ENCODE peak calls at places on chromosomes 5 and 9, in nine cellular contexts. O, A, N, R, W, C, F, P and E are unnamed samples. For H4K20me1, the result is how much of the 10 kb centered on the place peaks cover.

GRCh38 chr5:15254607-15255006 is 245.4 kb upstream of the FBXL7 start:
- DNase-seq in O (no peak), A (no peak), N (no peak), R (no peak), W (peak), C (no peak), F (no peak), P (no peak), E (no peak)

GRCh38 chr5:80127037-80127642 is 92.0 kb downstream of the THBS4 start:
- DNase-seq in O (no peak), A (no peak), N (no peak), R (no peak), W (no peak), C (no peak), F (peak), P (no peak), E (peak)

GRCh38 chr9:128916204-128916603 is 4.6 kb upstream of the PHYHD1 start:
- DNase-seq in O (no peak), A (no peak), N (no peak), R (peak), W (peak), C (no peak), F (no peak), P (no peak), E (no peak)

GRCh38 chr5:5313081-5313736 is 109.3 kb upstream of the ICE1 start:
- DNase-seq in O (no peak), A (no peak), N (no peak), R (no peak), W (peak), C (no peak), F (peak), P (no peak), E (peak)

GRCh38 chr9:101465330-101465915 is 29.8 kb upstream of the ALDOB start:
- DNase-seq in O (peak), A (peak), N (peak), R (no peak), W (peak), C (peak), F (peak), P (peak), E (peak)

GRCh38 chr5:137561572-137561971 is 62.4 kb upstream of the SPOCK1 start:
- DNase-seq in O (peak), A (no peak), N (no peak), R (no peak), W (peak), C (no peak), F (peak), P (no peak), E (peak)

GRCh38 chr9:112361602-112362001 is 18.3 kb upstream of the HSDL2 start:
- DNase-seq in O (peak), A (peak), N (no peak), R (no peak), W (peak), C (peak), F (peak), P (peak), E (no peak)

GRCh38 chr9:126628146-126628545 is 14.4 kb downstream of the LMX1B start:
- DNase-seq in O (no peak), A (no peak), N (no peak), R (no peak), W (no peak), C (no peak), F (no peak), P (no peak), E (no peak)

GRCh38 chr5:81835813-81836458 is 85.0 kb upstream of the SSBP2 start:
- DNase-seq in O (no peak), A (no peak), N (no peak), R (no peak), W (peak), C (no peak), F (peak), P (no peak), E (no peak)

GRCh38 chr5:1316588-1316902 is 21.7 kb upstream of the TERT start:
- DNase-seq in O (no peak), A (no peak), N (no peak), R (peak), W (no peak), C (no peak), F (no peak), P (no peak), E (no peak)

GRCh38 chr5:73498057-73498992 is at the start of gene BTF3:
- DNase-seq in O (peak), A (peak), N (peak), R (peak), W (peak), C (peak), F (peak), P (peak), E (peak)

GRCh38 chr5:133294380-133294779 is 242.6 kb downstream of the HSPA4 start:
- DNase-seq in O (no peak), A (no peak), N (no peak), R (no peak), W (no peak), C (no peak), F (no peak), P (no peak), E (no peak)

GRCh38 chr9:4986783-4987182 is 1.7 kb downstream of the JAK2 start:
- DNase-seq in O (no peak), A (no peak), N (no peak), R (no peak), W (no peak), C (peak), F (no peak), P (no peak), E (no peak)

GRCh38 chr9:107285292-107285691 is 2.2 kb downstream of the RAD23B start:
- DNase-seq in O (peak), A (no peak), N (no peak), R (no peak), W (no peak), C (no peak), F (no peak), P (no peak), E (no peak)
- H4K20me1 ChIP-seq in O (under half), A (half or more), N (under half), R (half or more), W (under half), C (under half), F (under half), P (under half), E (half or more)

GRCh38 chr9:129914051-129914450 is 78.8 kb downstream of the USP20 start:
- DNase-seq in O (no peak), A (no peak), N (no peak), R (no peak), W (no peak), C (no peak), F (no peak), P (no peak), E (no peak)

GRCh38 chr9:129916707-129917106 is 81.4 kb downstream of the USP20 start:
- DNase-seq in O (no peak), A (no peak), N (no peak), R (no peak), W (no peak), C (no peak), F (no peak), P (no peak), E (no peak)

GRCh38 chr9:129919283-129919682 is 84.0 kb downstream of the USP20 start:
- DNase-seq in O (no peak), A (no peak), N (no peak), R (no peak), W (no peak), C (no peak), F (no peak), P (no peak), E (no peak)

GRCh38 chr9:129919836-129920235 is 84.6 kb downstream of the USP20 start:
- DNase-seq in O (no peak), A (no peak), N (no peak), R (no peak), W (no peak), C (no peak), F (no peak), P (no peak), E (no peak)

GRCh38 chr9:129918296-129918950 is 83.2 kb downstream of the USP20 start:
- DNase-seq in O (no peak), A (no peak), N (no peak), R (no peak), W (no peak), C (no peak), F (no peak), P (no peak), E (no peak)
- H4K20me1 ChIP-seq in O (under half), A (under half), N (under half), R (under half), W (under half), C (under half), F (under half), P (under half), E (under half)

GRCh38 chr9:89425921-89426388 is 72.0 kb downstream of the SEMA4D start:
- DNase-seq in O (no peak), A (no peak), N (no peak), R (no peak), W (peak), C (no peak), F (peak), P (no peak), E (no peak)
- H4K20me1 ChIP-seq in O (under half), A (under half), N (under half), R (under half), W (under half), C (under half), F (under half), P (under half), E (under half)

GRCh38 chr5:157584628-157585027 is 9.1 kb upstream of the ADAM19 start:
- DNase-seq in O (no peak), A (no peak), N (no peak), R (no peak), W (no peak), C (no peak), F (no peak), P (no peak), E (no peak)

GRCh38 chr5:157581870-157582269 is 6.3 kb upstream of the ADAM19 start:
- DNase-seq in O (peak), A (no peak), N (no peak), R (no peak), W (no peak), C (no peak), F (no peak), P (no peak), E (no peak)

GRCh38 chr5:157578079-157578780 is 2.7 kb upstream of the ADAM19 start:
- DNase-seq in O (no peak), A (no peak), N (no peak), R (peak), W (no peak), C (no peak), F (no peak), P (no peak), E (no peak)

DNA sequence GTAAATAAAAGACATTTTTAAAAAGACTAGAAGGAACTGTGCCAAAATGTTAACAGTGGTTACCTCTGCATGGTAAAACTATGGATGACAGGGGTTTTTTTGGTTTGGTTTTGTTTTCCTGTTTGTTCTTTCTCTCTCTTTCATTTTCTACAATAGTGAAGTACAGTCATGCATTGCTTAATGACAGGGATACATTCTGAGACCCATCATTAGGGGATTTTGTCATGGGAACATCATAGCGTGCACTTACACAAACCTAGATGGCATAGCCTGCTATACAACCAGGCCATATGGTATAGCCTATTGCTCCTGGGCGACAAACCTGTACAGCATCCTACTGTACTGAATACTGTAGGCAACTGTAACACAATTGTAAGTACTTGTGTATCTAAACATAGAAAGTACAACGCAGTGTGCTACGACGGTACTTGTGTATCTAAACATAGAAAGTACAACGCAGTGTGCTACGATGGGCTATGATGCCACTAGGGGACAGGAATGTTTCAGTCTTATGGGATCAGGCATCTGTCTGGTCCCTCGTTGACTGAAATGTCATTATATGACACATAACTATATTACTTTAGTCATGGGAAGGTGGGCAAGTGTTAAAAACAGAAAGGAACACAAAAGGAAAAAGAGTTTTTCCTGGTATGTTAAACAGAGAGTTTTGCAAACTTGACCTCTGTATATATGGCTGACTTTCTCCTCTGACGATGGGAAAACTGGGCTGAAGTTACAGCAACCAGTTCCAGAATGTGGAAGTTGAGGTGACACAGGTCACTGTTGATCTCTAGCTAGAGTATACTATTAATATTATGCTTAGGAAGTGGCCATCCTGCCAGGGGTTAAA is 7.4 kb upstream of the ADAM19 start:
- DNase-seq in O (peak), A (no peak), N (no peak), R (no peak), W (no peak), C (no peak), F (no peak), P (no peak), E (no peak)
- H4K20me1 ChIP-seq in O (under half), A (under half), N (under half), R (under half), W (under half), C (under half), F (under half), P (under half), E (under half)

DNA sequence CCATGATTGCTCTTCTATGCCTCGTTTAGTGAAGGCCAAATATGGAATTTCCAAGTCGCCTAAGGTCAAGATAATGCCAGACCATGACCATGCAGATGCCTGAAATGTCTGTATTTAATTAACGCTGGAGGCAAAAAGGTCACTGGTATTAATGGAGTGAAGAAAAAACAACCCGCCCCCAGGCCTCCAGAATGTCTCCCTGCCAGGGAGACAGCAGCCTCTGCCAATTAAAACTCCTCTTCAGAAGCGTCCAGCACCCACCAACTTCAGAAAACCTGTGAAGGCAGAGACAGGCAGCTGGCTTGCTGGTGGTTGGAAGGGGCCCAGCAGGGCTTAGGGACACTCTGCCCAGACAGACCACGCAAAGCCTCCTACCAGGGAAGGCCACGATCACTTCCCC is 94.4 kb downstream of the VAV2 start:
- DNase-seq in O (no peak), A (no peak), N (no peak), R (no peak), W (peak), C (no peak), F (no peak), P (no peak), E (no peak)
- H4K20me1 ChIP-seq in O (under half), A (under half), N (under half), R (under half), W (under half), C (under half), F (under half), P (under half), E (under half)

GRCh38 chr9:93597871-93598646 is 21.7 kb downstream of the PHF2 start:
- DNase-seq in O (no peak), A (no peak), N (no peak), R (no peak), W (no peak), C (no peak), F (no peak), P (no peak), E (no peak)

GRCh38 chr9:93598647-93599241 is 22.4 kb downstream of the PHF2 start:
- DNase-seq in O (peak), A (no peak), N (no peak), R (no peak), W (peak), C (no peak), F (peak), P (no peak), E (peak)

GRCh38 chr9:93595861-93596365 is 19.5 kb downstream of the PHF2 start:
- DNase-seq in O (no peak), A (no peak), N (no peak), R (no peak), W (no peak), C (no peak), F (no peak), P (no peak), E (no peak)

GRCh38 chr9:93596399-93596798 is 20.0 kb downstream of the PHF2 start:
- DNase-seq in O (no peak), A (no peak), N (no peak), R (no peak), W (no peak), C (no peak), F (no peak), P (no peak), E (no peak)

GRCh38 chr9:93597142-93597706 is 20.8 kb downstream of the PHF2 start:
- DNase-seq in O (no peak), A (no peak), N (no peak), R (no peak), W (no peak), C (no peak), F (no peak), P (no peak), E (no peak)
- H4K20me1 ChIP-seq in O (under half), A (under half), N (under half), R (half or more), W (under half), C (under half), F (under half), P (under half), E (half or more)

GRCh38 chr5:138843789-138844461 is 31.2 kb downstream of the LRRTM2 start:
- DNase-seq in O (no peak), A (no peak), N (no peak), R (no peak), W (peak), C (no peak), F (peak), P (no peak), E (peak)

GRCh38 chr5:138844812-138845513 is 30.2 kb downstream of the LRRTM2 start:
- DNase-seq in O (peak), A (no peak), N (no peak), R (peak), W (peak), C (no peak), F (peak), P (no peak), E (peak)

GRCh38 chr5:138837160-138837559 is 38.0 kb downstream of the LRRTM2 start:
- DNase-seq in O (no peak), A (no peak), N (no peak), R (no peak), W (no peak), C (no peak), F (no peak), P (peak), E (no peak)

GRCh38 chr5:138841531-138841930 is 33.6 kb downstream of the LRRTM2 start:
- DNase-seq in O (no peak), A (no peak), N (no peak), R (no peak), W (no peak), C (no peak), F (no peak), P (no peak), E (no peak)

DNA sequence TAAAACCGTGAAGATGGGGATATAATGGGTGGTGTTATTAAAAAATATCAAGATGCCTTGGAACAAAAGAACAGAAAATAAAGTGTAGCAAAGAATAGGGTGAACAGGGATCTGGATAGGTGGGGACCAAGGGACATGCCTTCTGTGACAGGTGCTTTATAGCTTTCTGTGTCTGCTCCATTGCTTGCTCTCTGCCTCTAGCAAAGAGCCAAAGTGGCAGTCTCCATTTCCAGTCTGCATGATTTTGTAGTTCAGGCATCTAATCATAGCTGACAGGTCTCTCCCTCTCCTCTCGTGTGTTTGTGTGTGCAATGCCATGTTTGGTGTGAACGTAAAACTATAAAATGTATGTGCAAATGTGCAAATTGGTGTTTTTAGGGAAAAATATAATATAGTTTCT is 35.0 kb downstream of the LRRTM2 start:
- DNase-seq in O (no peak), A (no peak), N (no peak), R (no peak), W (no peak), C (no peak), F (no peak), P (no peak), E (no peak)
- H4K20me1 ChIP-seq in O (under half), A (under half), N (under half), R (under half), W (under half), C (under half), F (under half), P (under half), E (half or more)

DNA sequence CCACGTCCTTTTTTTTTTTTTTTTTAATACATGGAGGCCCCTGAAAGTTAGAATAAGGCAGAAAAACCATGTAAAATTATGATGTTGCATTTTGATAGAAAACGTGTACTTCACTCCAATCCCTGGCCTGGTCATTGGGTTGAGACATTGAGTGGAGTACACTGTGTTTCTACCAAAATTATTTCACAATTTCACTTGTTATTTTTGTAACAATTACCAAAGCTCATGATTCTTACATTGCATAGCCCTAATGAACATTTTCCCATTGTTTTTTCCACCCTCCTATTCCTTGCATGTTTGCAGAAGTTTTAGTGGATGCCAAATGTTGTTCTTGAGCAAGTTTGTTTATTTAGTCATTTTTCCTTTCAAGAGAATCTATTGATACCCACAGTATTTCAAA is 21.9 kb downstream of the MAMDC2 start:
- DNase-seq in O (no peak), A (no peak), N (no peak), R (no peak), W (no peak), C (no peak), F (no peak), P (no peak), E (no peak)
- H4K20me1 ChIP-seq in O (under half), A (under half), N (under half), R (under half), W (under half), C (under half), F (under half), P (under half), E (under half)